ENCODE peak calls at places on chromosome 16, in nine cellular contexts. G is hepatocyte, E is brain microvascular endothelial cell, S is HepG2, Q is epithelial cell of esophagus, Z is coronary artery, X is Caco-2, I is fibroblast of the aortic adventitia, U is mucosa of descending colon. N is an unnamed sample.

GRCh38 chr16:27321013-27321960 is 7.5 kb downstream of the IL4R start:
- DNase-seq in G (no peak), E (no peak), S (no peak), Q (peak; percentile 84), Z (no peak), X (no peak), I (peak; percentile 69), U (peak; percentile 15), N (no peak)

GRCh38 chr16:72464052-72464451 is 292.1 kb upstream of the PMFBP1 start:
- DNase-seq in G (no peak), E (no peak), S (no peak), Q (no peak), Z (no peak), X (no peak), I (no peak), U (no peak), N (no peak)

GRCh38 chr16:82627811-82628339 is 1.1 kb downstream of the CDH13 start:
- DNase-seq in G (no peak), E (no peak), S (no peak), Q (peak; percentile 89), Z (no peak), X (no peak), I (peak; percentile 35), U (peak; percentile 48), N (no peak)

GRCh38 chr16:85911531-85911930 is 12.6 kb downstream of the IRF8 start:
- DNase-seq in G (no peak), E (no peak), S (no peak), Q (no peak), Z (no peak), X (no peak), I (no peak), U (peak; percentile 20), N (no peak)

GRCh38 chr16:73483934-73484712 is 436.2 kb upstream of the ZFHX3 start:
- DNase-seq in G (no peak), E (no peak), S (no peak), Q (no peak), Z (no peak), X (no peak), I (no peak), U (no peak), N (no peak)

GRCh38 chr16:66097746-66098145 is 268.7 kb upstream of the CDH5 start:
- DNase-seq in G (no peak), E (no peak), S (no peak), Q (no peak), Z (no peak), X (no peak), I (no peak), U (no peak), N (no peak)

GRCh38 chr16:1108299-1109252 is 12.5 kb upstream of the C1QTNF8 start:
- DNase-seq in G (no peak), E (no peak), S (no peak), Q (no peak), Z (no peak), X (no peak), I (peak; percentile 34), U (peak; percentile 51), N (no peak)

GRCh38 chr16:89037261-89038152 is 56.1 kb upstream of the ACSF3 start:
- DNase-seq in G (peak; percentile 81), E (peak; percentile 9), S (no peak), Q (peak; percentile 32), Z (no peak), X (no peak), I (peak; percentile 29), U (peak; percentile 46), N (no peak)

GRCh38 chr16:27175888-27176287 is 27.4 kb upstream of the KDM8 start:
- DNase-seq in G (no peak), E (no peak), S (no peak), Q (no peak), Z (no peak), X (no peak), I (no peak), U (no peak), N (no peak)

GRCh38 chr16:89873109-89873821 is at the start of gene TCF25:
- DNase-seq in G (peak; percentile 96), E (peak; percentile 58), S (peak; percentile 82), Q (peak; percentile 84), Z (peak; percentile 90), X (peak; percentile 90), I (peak; percentile 82), U (peak; percentile 88), N (peak; percentile 93)

GRCh38 chr16:79318137-79318899 is 282.2 kb downstream of the MAF start:
- DNase-seq in G (no peak), E (no peak), S (no peak), Q (no peak), Z (no peak), X (no peak), I (no peak), U (no peak), N (no peak)

GRCh38 chr16:67865318-67865717 is 7.5 kb upstream of the EDC4 start:
- DNase-seq in G (no peak), E (peak; percentile 18), S (peak; percentile 68), Q (peak; percentile 50), Z (no peak), X (peak; percentile 59), I (peak; percentile 47), U (no peak), N (no peak)

GRCh38 chr16:68592466-68593337 is 52.4 kb upstream of the CDH3 start:
- DNase-seq in G (no peak), E (peak; percentile 12), S (peak; percentile 21), Q (peak; percentile 49), Z (no peak), X (no peak), I (no peak), U (no peak), N (no peak)

GRCh38 chr16:83940630-83941378 is 12.2 kb upstream of the OSGIN1 start:
- DNase-seq in G (no peak), E (no peak), S (no peak), Q (no peak), Z (no peak), X (no peak), I (no peak), U (no peak), N (no peak)

GRCh38 chr16:9139965-9140364 is 48.5 kb downstream of the HAPSTR1 start:
- DNase-seq in G (no peak), E (peak; percentile 25), S (peak; percentile 64), Q (peak; percentile 44), Z (no peak), X (peak; percentile 49), I (peak; percentile 31), U (no peak), N (peak; percentile 43)

GRCh38 chr16:1899641-1900451 is 18.4 kb downstream of the HS3ST6 start:
- DNase-seq in G (peak; percentile 64), E (no peak), S (no peak), Q (peak; percentile 76), Z (no peak), X (no peak), I (no peak), U (peak; percentile 68), N (no peak)

GRCh38 chr16:84659656-84660300 is 11.5 kb downstream of the KLHL36 start:
- DNase-seq in G (no peak), E (no peak), S (no peak), Q (no peak), Z (no peak), X (no peak), I (no peak), U (no peak), N (no peak)

GRCh38 chr16:69055003-69055402 is 50.5 kb upstream of the HAS3 start:
- DNase-seq in G (no peak), E (no peak), S (no peak), Q (peak; percentile 37), Z (no peak), X (no peak), I (no peak), U (no peak), N (no peak)

GRCh38 chr16:84774810-84775209 is 45.0 kb upstream of the CRISPLD2 start:
- DNase-seq in G (no peak), E (peak; percentile 87), S (no peak), Q (peak; percentile 83), Z (no peak), X (no peak), I (peak; percentile 89), U (no peak), N (no peak)

GRCh38 chr16:10009691-10010090 is 172.5 kb downstream of the GRIN2A start:
- DNase-seq in G (peak; percentile 20), E (no peak), S (no peak), Q (no peak), Z (no peak), X (no peak), I (no peak), U (no peak), N (no peak)

DNA sequence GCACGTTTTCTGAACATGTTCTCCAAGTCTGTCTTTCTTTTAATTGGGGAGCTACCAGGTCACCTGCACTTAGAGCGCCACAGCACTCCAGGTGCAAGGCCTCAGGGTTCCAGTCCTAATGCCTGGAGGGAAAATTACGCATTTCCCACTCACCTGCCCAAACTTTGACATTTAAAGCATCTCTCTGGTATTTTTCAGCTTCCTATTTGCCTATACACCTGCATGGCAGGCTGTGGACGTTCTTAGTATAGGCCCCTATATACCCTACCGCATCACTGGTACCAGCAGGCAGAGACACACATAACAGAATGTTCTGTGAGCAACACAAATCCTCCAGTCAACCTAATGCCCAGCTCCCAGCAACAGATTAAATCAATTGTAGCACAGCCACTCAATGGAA is 213.3 kb downstream of the MRTFB start:
- DNase-seq in G (no peak), E (no peak), S (no peak), Q (no peak), Z (no peak), X (no peak), I (no peak), U (no peak), N (no peak)
- H3K4me3 ChIP-seq in G (peak overlapping the region; percentile 65), E (no peak overlapping the region), S (peak overlapping the region; percentile 77), Q (no peak overlapping the region), Z (no peak overlapping the region), X (no peak overlapping the region), I (no peak overlapping the region), U (no peak overlapping the region), N (no peak overlapping the region)

DNA sequence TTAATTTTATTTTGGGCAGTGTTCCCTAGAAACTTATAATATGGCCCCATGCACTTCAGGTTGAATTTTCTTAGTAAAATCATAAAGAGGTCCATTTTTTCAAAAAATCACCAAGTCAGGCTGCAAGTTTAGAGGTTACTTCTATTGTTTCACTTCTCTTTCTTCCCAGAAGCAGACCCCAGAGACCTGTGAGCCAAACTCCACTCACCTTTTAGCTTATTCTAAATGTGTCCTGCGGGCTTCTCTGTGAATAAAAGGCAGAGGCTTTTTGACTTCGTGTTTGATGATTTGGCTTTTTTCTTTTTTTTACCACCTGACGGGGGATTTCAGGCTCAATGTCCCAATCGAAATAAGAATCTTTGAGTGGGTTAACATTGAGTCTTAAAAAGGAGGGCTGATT is 7.4 kb downstream of the PRKCB start:
- DNase-seq in G (no peak), E (no peak), S (no peak), Q (no peak), Z (no peak), X (no peak), I (no peak), U (no peak), N (peak; percentile 67)
- H3K4me3 ChIP-seq in G (no peak overlapping the region), E (no peak overlapping the region), S (no peak overlapping the region), Q (no peak overlapping the region), Z (no peak overlapping the region), X (no peak overlapping the region), I (no peak overlapping the region), U (no peak overlapping the region), N (peak overlapping the region; percentile 17)

GRCh38 chr16:56936950-56937349 is 5.0 kb downstream of the HERPUD1 start:
- DNase-seq in G (no peak), E (no peak), S (no peak), Q (no peak), Z (no peak), X (no peak), I (peak; percentile 35), U (no peak), N (no peak)
- H3K4me3 ChIP-seq in G (no peak overlapping the region), E (no peak overlapping the region), S (peak overlapping the region; percentile 4), Q (no peak overlapping the region), Z (no peak overlapping the region), X (no peak overlapping the region), I (peak overlapping the region; percentile 93), U (no peak overlapping the region), N (no peak overlapping the region)

GRCh38 chr16:77912617-77913016 is 109.7 kb upstream of the CLEC3A start:
- DNase-seq in G (no peak), E (no peak), S (no peak), Q (no peak), Z (no peak), X (no peak), I (no peak), U (no peak), N (no peak)
- H3K4me3 ChIP-seq in G (no peak overlapping the region), E (no peak overlapping the region), S (no peak overlapping the region), Q (no peak overlapping the region), Z (no peak overlapping the region), X (no peak overlapping the region), I (no peak overlapping the region), U (no peak overlapping the region), N (no peak overlapping the region)